ENCODE peak calls at places on chromosomes 1 and 21, in four cellular contexts. X is T follicular helper cell, R is non-pigmented ciliary epithelial cell, Z is AG04450. Q is an unnamed sample.

GRCh38 chr1:246987083-246987690 is 20.7 kb downstream of the ZNF695 start:
- DNase-seq in X (no peak), R (no peak), Z (no peak), Q (no peak)

GRCh38 chr21:15140321-15141019 is 75.7 kb upstream of the NRIP1 start:
- DNase-seq in X (no peak), R (no peak), Z (no peak), Q (no peak)

GRCh38 chr1:116321766-116322175 is 51.3 kb upstream of the ATP1A1 start:
- DNase-seq in X (no peak), R (no peak), Z (no peak), Q (no peak)

GRCh38 chr1:41705798-41706197 is 212.9 kb downstream of the HIVEP3 start:
- DNase-seq in X (no peak), R (no peak), Z (no peak), Q (no peak)

GRCh38 chr1:176811896-176812295 is 348.9 kb downstream of the PAPPA2 start:
- DNase-seq in X (no peak), R (no peak), Z (no peak), Q (no peak)

GRCh38 chr1:98221926-98222325 is 301.1 kb upstream of the DPYD start:
- DNase-seq in X (no peak), R (no peak), Z (no peak), Q (no peak)

GRCh38 chr1:46471885-46472502 is 17.6 kb upstream of the DMBX1 start:
- DNase-seq in X (no peak), R (no peak), Z (no peak), Q (no peak)

GRCh38 chr1:41005876-41006275 is 15.6 kb downstream of the SLFNL1 start:
- DNase-seq in X (no peak), R (no peak), Z (no peak), Q (no peak)

GRCh38 chr1:9490605-9491339 is 48.5 kb upstream of the SLC25A33 start:
- DNase-seq in X (peak), R (peak), Z (peak), Q (peak)

GRCh38 chr1:48753293-48753692 is 23.4 kb downstream of the BEND5 start:
- DNase-seq in X (no peak), R (no peak), Z (no peak), Q (no peak)

GRCh38 chr1:114756949-114757454 is 782 bp downstream of the CSDE1 start:
- DNase-seq in X (no peak), R (no peak), Z (no peak), Q (no peak)

GRCh38 chr1:54885237-54885679 is 1.7 kb downstream of the DHCR24 start:
- DNase-seq in X (no peak), R (no peak), Z (no peak), Q (no peak)

GRCh38 chr1:198922638-198923430 is 284.0 kb downstream of the PTPRC start:
- DNase-seq in X (no peak), R (no peak), Z (no peak), Q (no peak)

GRCh38 chr1:92820024-92820423 is 11.8 kb upstream of the RPL5 start:
- DNase-seq in X (no peak), R (no peak), Z (no peak), Q (no peak)

GRCh38 chr21:33433001-33433400 is 29.8 kb downstream of the IFNGR2 start:
- DNase-seq in X (no peak), R (no peak), Z (no peak), Q (no peak)

GRCh38 chr1:213231795-213232231 is 180.8 kb downstream of the RPS6KC1 start:
- DNase-seq in X (no peak), R (no peak), Z (no peak), Q (no peak)

GRCh38 chr1:77889671-77890070 is 1.2 kb downstream of the NEXN start:
- DNase-seq in X (no peak), R (peak), Z (peak), Q (no peak)